ENCODE peak calls at places on chromosomes 1 and 21, in four cellular contexts. One of them, this sample, is unnamed. For H3K9me3, the result is how much of the 10 kb centered on the place peaks cover.

GRCh38 chr21:17351766-17352165 is 161.1 kb upstream of the CXADR start:
- DNase-seq in tibial nerve: no peak
- DNase-seq in T-helper 17 cell: no peak
- DNase-seq in testis: no peak
- DNase-seq in this sample: no peak

GRCh38 chr1:184189361-184189760 is 137.8 kb downstream of the TSEN15 start:
- DNase-seq in tibial nerve: no peak
- DNase-seq in T-helper 17 cell: no peak
- DNase-seq in testis: peak
- DNase-seq in this sample: no peak

GRCh38 chr1:13749543-13750307 is 49.7 kb downstream of the PRDM2 start:
- DNase-seq in tibial nerve: peak
- DNase-seq in T-helper 17 cell: no peak
- DNase-seq in testis: peak
- DNase-seq in this sample: no peak

GRCh38 chr1:199073166-199073565 is 434.3 kb downstream of the PTPRC start:
- DNase-seq in tibial nerve: no peak
- DNase-seq in T-helper 17 cell: no peak
- DNase-seq in testis: no peak
- DNase-seq in this sample: no peak

GRCh38 chr1:206419250-206419649 is 51.0 kb upstream of the IKBKE start:
- DNase-seq in tibial nerve: no peak
- DNase-seq in T-helper 17 cell: no peak
- DNase-seq in testis: no peak
- DNase-seq in this sample: no peak

GRCh38 chr1:239239529-239239928 is 146.8 kb upstream of the CHRM3 start:
- DNase-seq in tibial nerve: no peak
- DNase-seq in T-helper 17 cell: no peak
- DNase-seq in testis: no peak
- DNase-seq in this sample: no peak

GRCh38 chr1:57791497-57791896 is 367.6 kb upstream of the DAB1 start:
- DNase-seq in tibial nerve: no peak
- DNase-seq in T-helper 17 cell: no peak
- DNase-seq in testis: no peak
- DNase-seq in this sample: no peak

GRCh38 chr1:114298059-114298458 is 144.4 kb upstream of the SYT6 start:
- DNase-seq in tibial nerve: no peak
- DNase-seq in T-helper 17 cell: no peak
- DNase-seq in testis: no peak
- DNase-seq in this sample: no peak

GRCh38 chr1:161848676-161849075 is 82.6 kb downstream of the ATF6 start:
- DNase-seq in tibial nerve: no peak
- DNase-seq in T-helper 17 cell: no peak
- DNase-seq in testis: no peak
- DNase-seq in this sample: no peak

GRCh38 chr21:45423201-45423955 is 18.4 kb downstream of the COL18A1 start:
- DNase-seq in tibial nerve: no peak
- DNase-seq in T-helper 17 cell: no peak
- DNase-seq in testis: no peak
- DNase-seq in this sample: no peak

GRCh38 chr21:45264919-45265515 is 22.7 kb downstream of the POFUT2 start:
- DNase-seq in tibial nerve: no peak
- DNase-seq in T-helper 17 cell: no peak
- DNase-seq in testis: peak
- DNase-seq in this sample: no peak

GRCh38 chr1:109161836-109162606 is 48.1 kb downstream of the ELAPOR1 start:
- DNase-seq in tibial nerve: peak
- DNase-seq in T-helper 17 cell: no peak
- DNase-seq in testis: peak
- DNase-seq in this sample: no peak

GRCh38 chr21:22904385-22904784 is 1906.2 kb downstream of the NCAM2 start:
- DNase-seq in tibial nerve: no peak
- DNase-seq in T-helper 17 cell: no peak
- DNase-seq in testis: no peak
- DNase-seq in this sample: no peak

GRCh38 chr1:248704556-248704955 is 2.0 kb upstream of the OR14I1 start:
- DNase-seq in tibial nerve: no peak
- DNase-seq in T-helper 17 cell: no peak
- DNase-seq in testis: no peak
- DNase-seq in this sample: no peak
- H3K9me3 ChIP-seq in tibial nerve: under half
- H3K9me3 ChIP-seq in T-helper 17 cell: under half
- H3K9me3 ChIP-seq in testis: under half
- H3K9me3 ChIP-seq in this sample: under half

DNA sequence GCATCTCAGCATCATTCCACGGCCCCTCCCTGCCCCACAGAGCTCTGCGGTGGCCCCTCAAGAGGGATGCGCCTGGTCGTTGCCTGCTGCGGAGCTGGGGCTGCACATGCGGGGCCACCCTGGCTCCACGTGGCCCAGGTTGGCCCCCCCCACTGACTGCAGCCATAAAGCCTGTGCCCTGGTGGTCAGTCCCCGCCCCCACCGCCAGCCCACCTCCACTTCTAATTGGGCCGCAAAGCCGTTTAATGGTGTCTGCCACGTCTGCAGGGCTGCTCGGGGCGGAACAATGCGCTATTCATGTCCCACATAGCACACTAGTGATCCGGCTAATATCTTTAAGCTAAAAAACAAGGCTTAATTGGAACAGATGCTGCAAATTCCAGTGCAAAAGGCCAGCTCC is 33.5 kb upstream of the ACTRT2 start:
- DNase-seq in tibial nerve: no peak
- DNase-seq in T-helper 17 cell: no peak
- DNase-seq in testis: no peak
- DNase-seq in this sample: no peak
- H3K9me3 ChIP-seq in tibial nerve: under half
- H3K9me3 ChIP-seq in T-helper 17 cell: under half
- H3K9me3 ChIP-seq in testis: under half
- H3K9me3 ChIP-seq in this sample: under half

DNA sequence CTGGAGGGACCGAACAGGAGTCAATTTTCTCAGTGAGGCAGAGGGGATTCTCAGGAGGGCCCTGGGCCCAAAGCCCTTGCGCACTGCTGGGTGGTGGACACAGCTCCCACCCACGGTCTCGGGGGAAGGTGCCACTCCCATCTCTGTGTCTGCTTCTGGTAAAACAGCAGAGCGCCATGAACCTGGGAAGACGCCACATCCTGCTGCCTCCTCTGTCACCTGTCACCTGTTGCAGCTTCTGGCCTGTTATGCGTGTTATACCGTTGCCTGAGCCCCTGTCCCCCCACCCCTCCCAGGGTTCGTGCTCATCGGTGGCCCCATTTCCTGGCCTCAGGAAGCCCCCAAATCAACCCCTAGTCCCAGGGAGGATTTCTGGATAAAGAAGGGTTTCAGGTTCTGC is 125.8 kb upstream of the AJAP1 start:
- DNase-seq in tibial nerve: no peak
- DNase-seq in T-helper 17 cell: no peak
- DNase-seq in testis: no peak
- DNase-seq in this sample: no peak
- H3K9me3 ChIP-seq in tibial nerve: under half
- H3K9me3 ChIP-seq in T-helper 17 cell: under half
- H3K9me3 ChIP-seq in testis: under half
- H3K9me3 ChIP-seq in this sample: under half

GRCh38 chr1:242739246-242739645 is 214.7 kb upstream of the PLD5 start:
- DNase-seq in tibial nerve: no peak
- DNase-seq in T-helper 17 cell: no peak
- DNase-seq in testis: no peak
- DNase-seq in this sample: no peak

GRCh38 chr1:242738702-242739225 is 214.3 kb upstream of the PLD5 start:
- DNase-seq in tibial nerve: no peak
- DNase-seq in T-helper 17 cell: no peak
- DNase-seq in testis: no peak
- DNase-seq in this sample: no peak

GRCh38 chr1:242736569-242736968 is 212.1 kb upstream of the PLD5 start:
- DNase-seq in tibial nerve: no peak
- DNase-seq in T-helper 17 cell: no peak
- DNase-seq in testis: no peak
- DNase-seq in this sample: no peak

GRCh38 chr1:242731446-242731845 is 206.9 kb upstream of the PLD5 start:
- DNase-seq in tibial nerve: no peak
- DNase-seq in T-helper 17 cell: no peak
- DNase-seq in testis: no peak
- DNase-seq in this sample: no peak

GRCh38 chr1:242735323-242735722 is 210.8 kb upstream of the PLD5 start:
- DNase-seq in tibial nerve: no peak
- DNase-seq in T-helper 17 cell: no peak
- DNase-seq in testis: no peak
- DNase-seq in this sample: no peak
- H3K9me3 ChIP-seq in tibial nerve: under half
- H3K9me3 ChIP-seq in T-helper 17 cell: under half
- H3K9me3 ChIP-seq in testis: under half
- H3K9me3 ChIP-seq in this sample: under half

This sample was measured in CD4-positive, alpha-beta T cell.